ENCODE peak calls at places on chromosomes 4 and X, in six cellular contexts. B, Z, A, K, N and G are unnamed samples.
A peak's percentile ranks its signal among the peaks of the same experiment; 100 is the strongest.

GRCh38 chr4:7630559-7631287 is 196.0 kb upstream of the PSAPL1 start:
- DNase-seq in A (no peak), N (no peak), B (peak; percentile 44), K (peak; percentile 80), Z (peak; percentile 89), G (peak; percentile 34)

GRCh38 chrX:134604701-134605271 is 53.5 kb downstream of the PLAC1 start:
- DNase-seq in A (no peak), N (no peak), B (peak; percentile 88), K (no peak), Z (peak; percentile 54), G (no peak)

GRCh38 chr4:181030961-181031360 is 1212.2 kb upstream of the TENM3 start:
- DNase-seq in N (no peak), K (no peak), Z (peak; percentile 23), A (no peak), B (no peak), G (no peak)

GRCh38 chr4:52713456-52713937 is 37.7 kb downstream of the ERVMER34-1 start:
- DNase-seq in K (no peak), A (no peak), N (no peak), Z (no peak), B (no peak), G (no peak)

GRCh38 chr4:113316879-113317278 is 267.4 kb downstream of the ANK2 start:
- DNase-seq in K (no peak), Z (no peak), N (no peak), A (no peak), B (no peak), G (no peak)

GRCh38 chr4:21769404-21770147 is 179.0 kb downstream of the KCNIP4 start:
- DNase-seq in B (no peak), N (no peak), Z (peak; percentile 84), K (peak; percentile 57), A (no peak), G (no peak)

GRCh38 chr4:110586137-110586850 is 36.6 kb downstream of the PITX2 start:
- DNase-seq in N (no peak), B (no peak), K (peak; percentile 3), Z (peak; percentile 57), A (no peak), G (no peak)

GRCh38 chrX:115134366-115134765 is 54.8 kb upstream of the RBMXL3 start:
- DNase-seq in K (no peak), B (no peak), Z (no peak), N (no peak), A (no peak), G (no peak)

GRCh38 chr4:107896158-107896645 is 35.1 kb upstream of the CYP2U1 start:
- DNase-seq in Z (peak; percentile 93), B (no peak), K (peak; percentile 71), A (no peak), N (no peak), G (peak; percentile 11)

GRCh38 chr4:4496604-4497372 is 45.1 kb downstream of the STX18 start:
- DNase-seq in B (no peak), Z (peak; percentile 62), K (no peak), N (no peak), A (no peak), G (no peak)

GRCh38 chr4:138892483-138893386 is 122.8 kb upstream of the NOCT start:
- DNase-seq in K (no peak), Z (no peak), B (no peak), A (no peak), N (no peak), G (no peak)

GRCh38 chr4:184824081-184824775 is 1.5 kb downstream of the ACSL1 start:
- DNase-seq in A (no peak), B (no peak), K (no peak), Z (no peak), N (no peak), G (no peak)

GRCh38 chr4:40858946-40859345 is 109.2 kb downstream of the NSUN7 start:
- DNase-seq in N (no peak), Z (no peak), B (peak; percentile 61), K (no peak), A (no peak), G (no peak)

GRCh38 chr4:4981827-4982226 is 37.4 kb downstream of the CYTL1 start:
- DNase-seq in B (no peak), Z (no peak), N (no peak), A (no peak), K (no peak), G (no peak)

GRCh38 chr4:140595065-140595464 is 26.3 kb upstream of the UCP1 start:
- DNase-seq in A (no peak), N (peak; percentile 33), K (no peak), Z (peak; percentile 12), B (peak; percentile 28), G (peak; percentile 8)

GRCh38 chr4:185911556-185912064 is 99.6 kb upstream of the SORBS2 start:
- DNase-seq in B (no peak), A (no peak), K (peak; percentile 12), Z (peak; percentile 32), N (no peak), G (no peak)

GRCh38 chrX:119870626-119871131 is 854 bp downstream of the RNF113A start:
- DNase-seq in A (peak; percentile 36), N (peak; percentile 28), B (peak; percentile 22), K (no peak), Z (peak; percentile 62), G (peak; percentile 8)

GRCh38 chr4:173174184-173175156 is 5.9 kb downstream of the GALNT7 start:
- DNase-seq in Z (no peak), B (no peak), N (no peak), A (no peak), K (no peak), G (no peak)

GRCh38 chrX:129249563-129249962 is 273.7 kb downstream of the SMARCA1 start:
- DNase-seq in A (no peak), K (no peak), Z (no peak), B (no peak), N (no peak), G (no peak)

GRCh38 chrX:155148724-155149537 is 67.3 kb upstream of the VBP1 start:
- DNase-seq in K (no peak), B (no peak), Z (peak; percentile 33), A (no peak), N (peak; percentile 48), G (no peak)

GRCh38 chr4:146165840-146166239 is 9.7 kb upstream of the LSM6 start:
- DNase-seq in B (no peak), Z (peak; percentile 70), K (peak; percentile 6), A (no peak), N (no peak), G (no peak)